ENCODE peak calls at places on chromosomes 12 and 14, in six cellular contexts. H is H1, S is GM12878, X is HepG2, G is HCT116, R is A673. I is an unnamed sample.

GRCh38 chr14:68611611-68612010 is 181.3 kb downstream of the ZFP36L1 start:
- DNase-seq in H (no peak), S (no peak), X (no peak), G (no peak), R (no peak), I (no peak)

GRCh38 chr14:59771577-59771976 is 99.0 kb downstream of the RTN1 start:
- DNase-seq in H (no peak), S (no peak), X (no peak), G (no peak), R (peak), I (no peak)

GRCh38 chr14:30214456-30215090 is 286.9 kb upstream of the PRKD1 start:
- DNase-seq in H (no peak), S (peak), X (peak), G (peak), R (peak), I (no peak)

GRCh38 chr14:67583711-67584644 is 16.1 kb downstream of the PIGH start:
- DNase-seq in H (no peak), S (no peak), X (peak), G (peak), R (peak), I (no peak)

GRCh38 chr12:46154221-46154975 is 114.4 kb downstream of the SLC38A1 start:
- DNase-seq in H (no peak), S (no peak), X (no peak), G (peak), R (no peak), I (peak)

GRCh38 chr12:25585662-25586061 is 32.6 kb upstream of the LMNTD1 start:
- DNase-seq in H (no peak), S (no peak), X (no peak), G (no peak), R (no peak), I (no peak)

GRCh38 chr12:60020068-60020467 is 424.2 kb downstream of the SLC16A7 start:
- DNase-seq in H (no peak), S (no peak), X (no peak), G (no peak), R (no peak), I (no peak)

GRCh38 chr12:117530796-117531195 is 169.4 kb upstream of the NOS1 start:
- DNase-seq in H (no peak), S (no peak), X (no peak), G (no peak), R (no peak), I (no peak)

GRCh38 chr12:94614288-94614721 is 36.1 kb downstream of the TMCC3 start:
- DNase-seq in H (no peak), S (no peak), X (no peak), G (no peak), R (no peak), I (no peak)

GRCh38 chr12:90953956-90954421 is 987 bp downstream of the CCER1 start:
- DNase-seq in H (peak), S (no peak), X (peak), G (no peak), R (peak), I (no peak)

GRCh38 chr12:70645494-70646317 is 8.5 kb upstream of the PTPRB start:
- DNase-seq in H (no peak), S (no peak), X (peak), G (peak), R (peak), I (peak)

GRCh38 chr12:120710805-120711296 is 593 bp downstream of the UNC119B start:
- DNase-seq in H (peak), S (no peak), X (no peak), G (no peak), R (no peak), I (no peak)

GRCh38 chr14:73392329-73393257 is 65.8 kb downstream of the NUMB start:
- DNase-seq in H (no peak), S (no peak), X (no peak), G (no peak), R (no peak), I (no peak)

GRCh38 chr12:27733052-27733656 is 22.5 kb downstream of the MRPS35 start:
- DNase-seq in H (no peak), S (no peak), X (peak), G (no peak), R (peak), I (no peak)

GRCh38 chr12:124510301-124510970 is 57.0 kb downstream of the NCOR2 start:
- DNase-seq in H (no peak), S (no peak), X (peak), G (no peak), R (peak), I (no peak)

GRCh38 chr12:45893240-45893639 is 97.1 kb downstream of the SCAF11 start:
- DNase-seq in H (no peak), S (no peak), X (peak), G (peak), R (peak), I (no peak)

GRCh38 chr12:37545759-37546158 is 770.8 kb upstream of the ALG10B start:
- DNase-seq in H (no peak), S (no peak), X (no peak), G (no peak), R (no peak), I (no peak)

GRCh38 chr14:94321421-94322271 is 1.5 kb downstream of the SERPINA6 start:
- DNase-seq in H (no peak), S (no peak), X (no peak), G (no peak), R (no peak), I (no peak)

GRCh38 chr12:14410177-14410576 is 44.7 kb downstream of the ATF7IP start:
- DNase-seq in H (no peak), S (no peak), X (no peak), G (no peak), R (no peak), I (no peak)

GRCh38 chr12:90938451-90938850 is 16.5 kb downstream of the CCER1 start:
- DNase-seq in H (no peak), S (no peak), X (no peak), G (no peak), R (no peak), I (no peak)

GRCh38 chr12:122799635-122800243 is 25.4 kb downstream of the CCDC62 start:
- DNase-seq in H (no peak), S (no peak), X (no peak), G (no peak), R (no peak), I (no peak)

GRCh38 chr12:3101309-3102022 is 24.3 kb downstream of the TSPAN9 start:
- DNase-seq in H (no peak), S (no peak), X (no peak), G (no peak), R (no peak), I (peak)

GRCh38 chr12:130186631-130187269 is 24.5 kb downstream of the FZD10 start:
- DNase-seq in H (no peak), S (no peak), X (no peak), G (no peak), R (no peak), I (peak)

GRCh38 chr12:108302471-108303311 is 36.4 kb downstream of the CMKLR1 start:
- DNase-seq in H (no peak), S (no peak), X (peak), G (no peak), R (no peak), I (no peak)

GRCh38 chr14:96085369-96085768 is 46.2 kb downstream of the C14orf132 start:
- DNase-seq in H (no peak), S (no peak), X (no peak), G (no peak), R (no peak), I (no peak)

GRCh38 chr14:84807673-84808072 is 722.3 kb upstream of the FLRT2 start:
- DNase-seq in H (no peak), S (no peak), X (no peak), G (no peak), R (no peak), I (no peak)

GRCh38 chr12:106522708-106523107 is 60.1 kb upstream of the RFX4 start:
- DNase-seq in H (no peak), S (no peak), X (no peak), G (no peak), R (no peak), I (no peak)

GRCh38 chr14:69901113-69901951 is 22.1 kb downstream of the SMOC1 start:
- DNase-seq in H (peak), S (no peak), X (no peak), G (no peak), R (peak), I (no peak)

GRCh38 chr12:93252221-93252620 is 125.5 kb upstream of the NUDT4 start:
- DNase-seq in H (no peak), S (no peak), X (no peak), G (no peak), R (no peak), I (no peak)

DNA sequence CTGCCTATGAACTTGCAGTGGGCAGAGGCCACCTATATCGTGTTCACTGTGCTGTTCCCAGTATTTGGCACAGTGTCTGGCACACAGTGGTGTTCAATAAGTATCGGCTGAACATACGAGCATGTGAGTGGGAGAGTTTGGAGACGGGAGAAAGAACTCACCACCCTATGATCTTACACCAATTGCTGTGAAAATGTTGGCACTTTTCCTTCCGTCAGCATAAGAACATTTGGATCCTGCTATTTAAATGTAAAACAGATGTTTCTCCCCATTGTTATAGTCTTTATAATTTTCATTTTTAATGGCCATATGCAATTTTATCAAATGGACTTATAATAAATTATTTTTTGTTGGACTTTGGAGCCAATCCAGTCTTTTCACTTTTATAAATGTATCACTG is 144.4 kb downstream of the EFCAB11 start:
- DNase-seq in H (no peak), S (no peak), X (no peak), G (no peak), R (no peak), I (no peak)
- H3K4me3 ChIP-seq in H (no peak), S (no peak), X (no peak), G (no peak), R (no peak), I (no peak)

GRCh38 chr12:116384629-116385485 is 107.4 kb upstream of the MED13L start:
- DNase-seq in H (no peak), S (no peak), X (no peak), G (no peak), R (no peak), I (no peak)
- TF ChIP-seq EZH2 in H (no peak), S (no peak), X (no peak), G (no peak), R (no peak), I (no peak)

DNA sequence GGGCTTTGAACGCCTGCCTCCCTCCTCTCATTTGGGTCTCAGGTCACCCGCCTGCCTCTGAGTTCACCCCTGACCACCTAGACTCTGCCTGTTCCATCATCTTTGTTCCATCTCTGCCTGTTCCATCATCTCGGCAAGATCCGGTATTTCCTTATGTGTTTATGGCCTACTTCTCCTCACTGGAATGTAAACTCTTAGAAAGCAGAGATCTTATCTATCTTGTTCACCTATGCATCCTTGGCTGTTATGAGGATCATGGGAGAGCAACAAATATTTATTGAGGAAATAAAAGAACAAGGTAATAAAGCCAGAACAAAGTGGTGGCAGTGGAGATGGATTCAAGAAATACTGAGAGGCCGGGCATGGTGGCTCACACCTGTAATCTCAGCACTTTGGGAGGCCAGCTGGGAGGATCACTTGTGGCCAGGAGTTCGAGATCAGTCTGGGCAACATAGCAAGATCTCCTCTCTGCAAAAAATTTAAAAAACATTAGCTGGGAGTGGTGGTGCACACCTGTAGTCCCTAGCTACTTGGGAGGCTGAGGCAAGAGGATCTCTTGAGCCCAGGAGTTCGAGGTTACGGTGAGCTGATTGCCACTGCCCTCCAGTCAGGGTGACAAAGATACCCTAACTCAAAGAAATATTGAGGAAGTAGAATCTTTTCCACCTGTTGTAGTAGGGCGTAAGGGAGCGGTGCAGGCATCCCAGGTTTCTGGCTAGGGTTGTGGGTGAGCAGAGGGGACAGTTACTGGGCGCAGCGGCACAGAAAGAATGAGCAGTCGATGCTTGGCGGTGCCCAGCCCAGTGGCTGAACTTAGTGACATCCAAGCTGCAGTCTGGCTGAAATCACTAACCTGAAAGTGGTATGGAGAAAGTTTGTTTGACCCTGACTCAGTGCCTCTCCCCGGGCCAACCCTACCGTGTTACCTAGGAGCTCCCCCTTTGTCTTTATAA is 1.7 kb upstream of the KLC1 start:
- DNase-seq in H (no peak), S (no peak), X (no peak), G (no peak), R (no peak), I (no peak)
- H3K4me3 ChIP-seq in H (no peak), S (no peak), X (peak), G (no peak), R (no peak), I (no peak)

GRCh38 chr12:54008260-54008552 is 579 bp upstream of the HOXC8 start:
- DNase-seq in H (no peak), S (no peak), X (no peak), G (no peak), R (no peak), I (no peak)

GRCh38 chr12:54010053-54010971 is 1.5 kb downstream of the HOXC8 start:
- DNase-seq in H (no peak), S (no peak), X (no peak), G (no peak), R (no peak), I (no peak)

GRCh38 chr12:54010972-54011664 is 2.3 kb downstream of the HOXC8 start:
- DNase-seq in H (no peak), S (no peak), X (no peak), G (no peak), R (no peak), I (no peak)

GRCh38 chr12:54007538-54008259 is 1.1 kb upstream of the HOXC8 start:
- DNase-seq in H (no peak), S (no peak), X (no peak), G (no peak), R (no peak), I (no peak)

GRCh38 chr12:54009171-54010052 is 627 bp downstream of the HOXC8 start:
- DNase-seq in H (no peak), S (no peak), X (no peak), G (no peak), R (peak), I (no peak)
- TF ChIP-seq EZH2 in H (peak), S (peak), X (peak), G (no peak), R (no peak), I (no peak)

GRCh38 chr12:49294086-49294803 is 702 bp upstream of the PRPH start:
- DNase-seq in H (no peak), S (no peak), X (no peak), G (no peak), R (no peak), I (no peak)
- H3K4me3 ChIP-seq in H (no peak), S (no peak), X (no peak), G (no peak), R (no peak), I (no peak)

DNA sequence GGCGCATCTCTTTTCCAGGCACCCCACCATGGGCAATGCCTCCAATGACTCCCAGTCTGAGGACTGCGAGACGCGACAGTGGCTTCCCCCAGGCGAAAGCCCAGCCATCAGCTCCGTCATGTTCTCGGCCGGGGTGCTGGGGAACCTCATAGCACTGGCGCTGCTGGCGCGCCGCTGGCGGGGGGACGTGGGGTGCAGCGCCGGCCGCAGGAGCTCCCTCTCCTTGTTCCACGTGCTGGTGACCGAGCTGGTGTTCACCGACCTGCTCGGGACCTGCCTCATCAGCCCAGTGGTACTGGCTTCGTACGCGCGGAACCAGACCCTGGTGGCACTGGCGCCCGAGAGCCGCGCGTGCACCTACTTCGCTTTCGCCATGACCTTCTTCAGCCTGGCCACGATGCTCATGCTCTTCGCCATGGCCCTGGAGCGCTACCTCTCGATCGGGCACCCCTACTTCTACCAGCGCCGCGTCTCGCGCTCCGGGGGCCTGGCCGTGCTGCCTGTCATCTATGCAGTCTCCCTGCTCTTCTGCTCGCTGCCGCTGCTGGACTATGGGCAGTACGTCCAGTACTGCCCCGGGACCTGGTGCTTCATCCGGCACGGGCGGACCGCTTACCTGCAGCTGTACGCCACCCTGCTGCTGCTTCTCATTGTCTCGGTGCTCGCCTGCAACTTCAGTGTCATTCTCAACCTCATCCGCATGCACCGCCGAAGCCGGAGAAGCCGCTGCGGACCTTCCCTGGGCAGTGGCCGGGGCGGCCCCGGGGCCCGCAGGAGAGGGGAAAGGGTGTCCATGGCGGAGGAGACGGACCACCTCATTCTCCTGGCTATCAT is 626 bp downstream of the PTGER2 start:
- DNase-seq in H (peak), S (no peak), X (no peak), G (no peak), R (peak), I (no peak)
- TF ChIP-seq EZH2 in H (peak), S (no peak), X (no peak), G (no peak), R (peak), I (peak)

DNA sequence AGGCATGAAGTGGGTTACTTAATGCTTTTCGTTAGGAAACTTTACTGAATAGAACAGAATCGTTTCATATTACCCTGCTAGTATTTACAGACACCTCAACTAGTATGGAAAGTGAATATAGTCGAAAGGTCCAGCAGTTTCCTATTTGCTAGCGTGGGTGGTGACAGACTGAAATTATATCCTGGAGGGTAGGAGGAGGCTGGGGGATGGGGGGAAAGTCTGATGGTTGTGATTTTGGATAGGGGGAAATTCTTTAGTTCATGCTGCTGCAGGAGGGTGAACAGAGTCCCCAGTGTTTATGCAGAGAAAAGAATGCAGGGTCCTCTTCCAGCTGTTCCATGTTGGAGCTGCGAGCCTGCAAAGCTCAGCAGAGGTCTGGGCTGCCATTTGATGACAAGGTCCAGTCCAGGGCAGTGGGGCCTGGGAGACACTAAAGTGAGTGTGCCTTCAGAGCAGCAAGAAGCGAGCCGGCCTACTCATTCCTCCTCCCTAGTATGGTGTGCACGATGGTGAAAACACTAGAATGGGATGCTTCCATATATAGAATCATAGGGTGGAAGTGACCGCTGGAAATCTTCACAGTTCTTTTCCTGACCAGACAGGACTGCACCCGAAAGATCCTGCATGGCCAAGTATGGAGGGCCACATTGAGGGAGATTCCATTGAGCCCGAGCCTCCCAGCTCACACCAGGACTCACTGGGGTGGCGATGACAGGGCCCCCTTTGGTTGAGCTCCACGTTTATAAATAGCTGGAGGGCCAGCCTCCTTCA is 2.1 kb downstream of the SAMD4A start:
- DNase-seq in H (no peak), S (no peak), X (peak), G (no peak), R (peak), I (no peak)
- H3K4me3 ChIP-seq in H (no peak), S (no peak), X (peak), G (peak), R (peak), I (peak)